ENCODE peak calls at places on chromosomes 12 and 14, in five cellular contexts. D, L, V, U and R are unnamed samples.

GRCh38 chr12:91704446-91704845 is 441.2 kb downstream of the BTG1 start:
- DNase-seq in V (no peak), U (no peak), D (no peak), L (no peak), R (no peak)

GRCh38 chr12:32820376-32820931 is 64.8 kb upstream of the YARS2 start:
- DNase-seq in D (no peak), U (no peak), V (no peak), L (no peak), R (no peak)

GRCh38 chr12:19882418-19882817 is 443.1 kb downstream of the AEBP2 start:
- DNase-seq in D (no peak), V (no peak), L (no peak), U (no peak), R (no peak)

GRCh38 chr12:19150273-19150895 is 20.9 kb downstream of the PLEKHA5 start:
- DNase-seq in D (no peak), V (peak), U (no peak), L (no peak), R (no peak)

GRCh38 chr14:104885031-104885972 is 20.2 kb downstream of the CEP170B start:
- DNase-seq in L (no peak), U (no peak), V (peak), D (no peak), R (no peak)

GRCh38 chr12:49661191-49661590 is 37.8 kb downstream of the PRPF40B start:
- DNase-seq in U (no peak), D (no peak), L (no peak), V (no peak), R (no peak)

GRCh38 chr14:76462330-76462729 is 86.4 kb downstream of the ESRRB start:
- DNase-seq in D (no peak), U (no peak), L (no peak), V (no peak), R (no peak)

GRCh38 chr12:130506844-130507243 is 169.2 kb downstream of the PIWIL1 start:
- DNase-seq in U (no peak), D (no peak), V (no peak), L (no peak), R (no peak)

GRCh38 chr12:29521951-29522350 is 24.5 kb upstream of the OVCH1 start:
- DNase-seq in L (no peak), U (no peak), V (no peak), D (no peak), R (no peak)

GRCh38 chr12:59191372-59191771 is 271.1 kb upstream of the LRIG3 start:
- DNase-seq in D (no peak), L (no peak), U (no peak), V (no peak), R (no peak)

GRCh38 chr14:99996951-99997571 is 68.2 kb upstream of the EVL start:
- DNase-seq in U (no peak), V (no peak), L (no peak), D (no peak), R (no peak)

GRCh38 chr12:89433634-89434033 is 81.3 kb upstream of the DUSP6 start:
- DNase-seq in L (no peak), U (no peak), D (no peak), V (no peak), R (no peak)

GRCh38 chr14:63249112-63249511 is 44.9 kb downstream of the RHOJ start:
- DNase-seq in D (no peak), U (no peak), V (no peak), L (no peak), R (no peak)

GRCh38 chr12:122067548-122067947 is 11.0 kb upstream of the MLXIP start:
- DNase-seq in D (no peak), U (no peak), L (no peak), V (no peak), R (no peak)

GRCh38 chr14:54864526-54864925 is 38.1 kb downstream of the GCH1 start:
- DNase-seq in V (no peak), U (no peak), L (no peak), D (no peak), R (no peak)

GRCh38 chr12:32698285-32698684 is 19.2 kb downstream of the DNM1L start:
- DNase-seq in D (no peak), L (no peak), V (no peak), U (no peak), R (no peak)

GRCh38 chr12:12890815-12891645 is at the start of gene GPRC5A:
- DNase-seq in V (peak), D (peak), L (no peak), U (peak), R (no peak)

GRCh38 chr12:95413576-95413975 is 60.4 kb upstream of the METAP2 start:
- DNase-seq in V (no peak), D (no peak), L (no peak), U (no peak), R (no peak)

GRCh38 chr14:103091041-103091882 is 3.3 kb upstream of the EXOC3L4 start:
- DNase-seq in U (no peak), V (peak), D (no peak), L (peak), R (peak)

GRCh38 chr14:78164226-78164853 is 5.8 kb upstream of the NRXN3 start:
- DNase-seq in D (no peak), U (peak), L (no peak), V (no peak), R (no peak)

GRCh38 chr12:118377005-118377890 is 893 bp downstream of the SUDS3 start:
- DNase-seq in V (no peak), L (no peak), U (no peak), D (no peak), R (no peak)

GRCh38 chr14:95121911-95122696 is 35.2 kb downstream of the DICER1 start:
- DNase-seq in V (no peak), D (no peak), U (no peak), L (no peak), R (no peak)

GRCh38 chr12:123971770-123972447 is 722 bp downstream of the CCDC92 start:
- DNase-seq in V (no peak), L (peak), D (no peak), U (no peak), R (peak)

GRCh38 chr12:12202747-12203146 is 64.1 kb downstream of the LRP6 start:
- DNase-seq in D (no peak), L (no peak), V (no peak), U (no peak), R (no peak)

GRCh38 chr14:33840797-33841196 is 110.1 kb downstream of the EGLN3 start:
- DNase-seq in L (no peak), D (no peak), U (no peak), V (no peak), R (no peak)

GRCh38 chr12:111267171-111267570 is 101.7 kb downstream of the PHETA1 start:
- DNase-seq in V (no peak), L (no peak), U (no peak), D (no peak), R (no peak)

GRCh38 chr14:59739794-59740193 is 130.8 kb downstream of the RTN1 start:
- DNase-seq in D (no peak), U (no peak), L (no peak), V (no peak), R (no peak)

GRCh38 chr14:104895786-104896642 is 28.7 kb upstream of the PLD4 start:
- DNase-seq in D (peak), U (no peak), V (peak), L (no peak), R (no peak)

GRCh38 chr12:112891093-112892024 is 15.4 kb upstream of the OAS1 start:
- DNase-seq in V (no peak), L (no peak), U (no peak), D (no peak), R (no peak)

GRCh38 chr12:45637706-45638105 is 91.8 kb upstream of the ARID2 start:
- DNase-seq in D (no peak), U (no peak), V (no peak), L (no peak), R (no peak)

GRCh38 chr12:16350682-16351081 is 3.2 kb downstream of the MGST1 start:
- DNase-seq in V (no peak), U (peak), D (no peak), L (no peak), R (no peak)

GRCh38 chr12:124558298-124558697 is 9.1 kb downstream of the NCOR2 start:
- DNase-seq in L (no peak), U (no peak), V (no peak), D (no peak), R (no peak)

GRCh38 chr12:117189725-117190209 is 503 bp downstream of the FBXO21 start:
- DNase-seq in L (peak), V (no peak), U (no peak), D (peak), R (no peak)

GRCh38 chr12:6869049-6870021 is 2.0 kb downstream of the TPI1 start:
- DNase-seq in L (peak), D (no peak), U (peak), V (peak), R (peak)
- H3K4me3 ChIP-seq in L (no peak), D (peak), U (peak), V (peak), R (no peak)

GRCh38 chr12:27554003-27554402 is 30.0 kb downstream of the PPFIBP1 start:
- DNase-seq in L (no peak), U (no peak), D (no peak), V (no peak), R (no peak)
- H3K27ac ChIP-seq in L (no peak), U (no peak), D (peak), V (peak), R (no peak)

DNA sequence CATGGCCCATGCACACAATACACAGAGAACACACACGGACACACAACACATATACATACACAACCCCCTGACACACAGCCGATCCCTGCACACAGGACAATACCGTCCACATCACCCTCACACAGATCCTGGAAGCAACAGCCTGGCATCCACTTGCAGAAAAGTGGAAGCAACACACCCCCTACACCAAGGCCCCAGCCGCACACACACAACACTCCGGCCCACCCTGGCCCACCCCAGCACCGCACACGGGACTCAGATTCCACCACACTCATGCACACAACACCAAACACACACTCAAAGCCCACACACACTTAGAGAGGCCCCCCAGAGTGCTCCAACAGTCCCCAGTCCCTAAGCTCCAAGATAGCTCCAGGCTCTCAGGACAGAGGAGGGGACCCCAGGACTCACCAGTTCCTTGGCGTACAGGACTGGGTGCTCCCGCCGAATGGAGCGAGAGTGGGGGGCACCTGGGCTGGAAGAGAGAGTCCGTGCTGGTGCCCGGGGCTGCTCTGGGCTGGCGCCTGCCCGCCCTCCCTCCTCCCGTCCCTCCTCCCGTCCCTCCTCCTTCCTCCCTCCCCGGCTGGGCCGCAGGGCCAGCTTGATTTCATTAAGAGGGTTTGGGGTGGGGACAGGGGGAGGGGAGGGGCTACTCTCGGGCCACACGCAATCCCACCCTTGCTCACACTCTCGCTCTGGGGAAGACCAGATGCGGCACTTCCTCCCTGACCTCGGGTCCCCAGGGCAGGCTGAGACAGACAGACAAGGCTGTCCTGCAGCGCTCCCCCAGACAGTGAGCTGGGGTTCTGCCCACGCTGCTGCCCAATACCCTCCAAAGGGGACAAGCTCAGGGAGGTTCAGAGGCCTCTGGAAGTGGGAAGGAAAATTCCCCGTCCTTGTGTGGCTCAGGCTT is at the start of gene TMEM119:
- DNase-seq in U (no peak), V (peak), D (peak), L (no peak), R (no peak)
- H3K4me3 ChIP-seq in U (no peak), V (peak), D (peak), L (no peak), R (no peak)

DNA sequence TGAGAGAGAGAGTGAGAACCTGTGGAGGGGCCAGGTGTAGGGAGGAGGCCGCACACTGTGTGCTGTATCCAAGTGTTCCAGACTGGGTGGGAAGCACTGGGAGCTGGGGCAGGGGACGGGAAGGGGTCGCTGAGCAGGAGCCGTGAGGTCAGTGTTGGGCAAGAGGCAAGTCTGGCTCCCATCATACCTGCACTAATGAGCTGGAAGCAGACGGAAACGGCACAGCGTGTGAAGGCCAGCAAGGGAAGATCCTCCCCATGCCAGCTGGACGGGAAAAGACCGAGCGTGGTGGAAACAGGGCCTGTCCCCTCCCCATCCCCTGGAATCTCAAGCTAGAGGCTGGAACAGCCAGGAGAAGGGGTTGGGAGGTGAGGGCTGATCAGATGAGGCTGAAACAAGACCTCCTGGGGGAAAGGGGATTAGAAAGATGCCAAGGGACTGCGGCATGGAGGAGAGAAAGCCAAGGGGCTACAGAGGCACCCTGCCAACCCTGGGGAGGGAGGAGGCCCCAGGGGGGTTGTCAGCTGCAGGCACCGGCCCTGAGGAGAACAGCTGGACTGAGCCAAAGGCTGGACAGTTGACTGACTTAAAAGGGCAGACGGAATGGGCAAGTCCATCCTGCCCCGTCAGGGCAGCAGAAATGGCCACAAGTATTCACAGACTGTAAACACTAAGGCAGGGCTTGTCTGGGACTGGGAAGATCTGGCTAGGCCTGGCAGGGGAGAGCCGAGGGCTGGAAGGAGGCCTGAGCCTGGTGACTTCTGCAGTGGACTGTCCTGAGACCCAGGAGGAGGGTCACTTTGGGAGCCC is 19.0 kb upstream of the LTBP2 start:
- DNase-seq in V (no peak), D (no peak), U (no peak), L (no peak), R (no peak)
- H3K27ac ChIP-seq in V (no peak), D (no peak), U (no peak), L (no peak), R (no peak)

DNA sequence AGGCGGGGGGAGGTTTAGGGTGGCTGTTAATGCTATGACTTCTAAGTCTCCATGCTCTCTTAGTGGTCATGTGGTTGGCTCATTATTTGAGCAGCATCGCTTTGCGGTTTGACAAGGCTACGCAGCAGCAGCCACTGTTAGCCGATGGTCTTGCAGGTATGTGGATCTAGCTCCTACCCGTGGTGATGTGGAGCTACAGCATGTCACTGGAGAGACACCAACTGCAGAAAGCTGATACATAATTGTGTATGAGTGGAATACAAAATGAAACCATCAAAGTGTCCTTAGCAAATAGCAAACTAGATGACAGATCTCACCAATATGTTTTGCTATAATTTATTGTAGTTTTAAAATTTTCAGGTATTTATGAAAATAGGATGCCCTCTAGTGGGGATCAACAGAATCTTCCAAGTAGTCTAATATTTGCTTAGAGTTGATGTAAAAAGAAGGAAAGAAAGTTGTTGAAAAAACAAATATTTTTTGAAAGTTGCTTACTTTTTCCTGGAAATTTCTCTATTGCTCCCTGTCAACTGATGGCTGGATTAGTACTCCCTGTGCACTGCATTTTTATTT is 94.9 kb downstream of the NAV3 start:
- DNase-seq in U (peak), D (peak), V (peak), L (no peak), R (no peak)
- H3K4me3 ChIP-seq in U (no peak), D (no peak), V (no peak), L (no peak), R (no peak)